ENCODE peak calls at places on chromosomes 13 and 19, in ten cellular contexts. A, F, N, I, G, K, L, H, S and T are unnamed samples. For H3K36me3, the result is how much of the 10 kb centered on the place peaks cover.

GRCh38 chr19:36421749-36422481 is 3.5 kb upstream of the ZFP82 start:
- DNase-seq in A (no peak), F (no peak), N (no peak), I (no peak), G (no peak), K (no peak), L (no peak), H (no peak), S (no peak), T (no peak)

GRCh38 chr19:10748924-10749434 is 31.1 kb downstream of the DNM2 start:
- DNase-seq in A (no peak), F (no peak), N (peak), I (no peak), G (peak), K (no peak), L (peak), H (peak), S (no peak), T (peak)

GRCh38 chr19:7595466-7596133 is at the start of gene CAMSAP3:
- DNase-seq in A (peak), F (no peak), N (peak), I (no peak), G (no peak), K (peak), L (peak), H (peak), S (no peak), T (no peak)

GRCh38 chr13:50290186-50290585 is 274.9 kb downstream of the KCNRG start:
- DNase-seq in A (no peak), F (no peak), N (no peak), I (no peak), G (no peak), K (no peak), L (no peak), H (no peak), S (no peak), T (no peak)

GRCh38 chr19:17209126-17210036 is 5.8 kb upstream of the USE1 start:
- DNase-seq in A (peak), F (no peak), N (peak), I (no peak), G (no peak), K (peak), L (peak), H (peak), S (no peak), T (no peak)

GRCh38 chr19:35663981-35664380 is 2.3 kb upstream of the UPK1A start:
- DNase-seq in A (no peak), F (no peak), N (no peak), I (no peak), G (no peak), K (no peak), L (no peak), H (no peak), S (no peak), T (no peak)

GRCh38 chr13:74794147-74794546 is 659.9 kb upstream of the KLF12 start:
- DNase-seq in A (no peak), F (no peak), N (no peak), I (no peak), G (no peak), K (no peak), L (no peak), H (no peak), S (no peak), T (no peak)

GRCh38 chr13:94073006-94073744 is 406.3 kb downstream of the DCT start:
- DNase-seq in A (peak), F (no peak), N (no peak), I (no peak), G (no peak), K (no peak), L (no peak), H (no peak), S (no peak), T (no peak)

GRCh38 chr13:25112856-25113255 is 16.9 kb downstream of the PABPC3 start:
- DNase-seq in A (no peak), F (no peak), N (no peak), I (no peak), G (no peak), K (no peak), L (no peak), H (no peak), S (peak), T (no peak)

DNA sequence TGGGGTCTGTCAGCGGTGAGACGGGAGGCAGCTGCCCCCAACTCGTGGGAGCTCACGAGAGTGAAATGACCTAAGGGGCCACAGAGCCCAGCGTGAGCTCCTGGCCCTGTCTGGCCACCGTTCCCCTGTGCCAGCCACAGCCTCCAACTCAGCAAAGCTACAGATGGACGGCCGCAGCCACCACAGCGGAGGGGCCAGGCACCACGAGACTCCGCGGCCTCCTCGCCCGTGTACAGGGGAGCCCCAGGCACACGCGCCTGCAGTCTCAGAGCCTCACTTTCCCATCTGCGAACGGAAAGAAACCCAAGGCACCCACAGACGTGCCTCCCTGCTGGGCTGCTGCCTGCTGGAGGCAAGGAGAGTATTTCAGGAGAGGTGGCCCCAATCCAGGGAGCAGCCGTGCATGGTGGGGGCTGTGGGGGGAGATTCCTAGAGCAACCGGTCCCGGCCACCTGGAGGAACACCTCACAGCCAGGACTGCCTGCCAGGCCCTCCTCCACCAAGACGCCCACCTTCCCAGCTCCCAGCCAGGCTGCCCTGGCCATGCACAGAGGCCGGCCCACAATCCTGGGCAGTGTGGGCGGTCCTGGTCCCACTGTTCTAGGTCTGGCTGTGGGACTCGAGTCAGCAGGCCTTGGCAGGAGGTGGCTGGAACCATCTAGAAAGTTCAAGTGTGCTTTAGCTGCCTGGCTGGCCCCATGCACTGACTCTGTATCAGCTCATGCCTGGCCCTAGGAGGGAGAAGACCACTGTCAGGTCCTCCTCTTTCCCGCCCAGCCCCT is 1.9 kb downstream of the MKNK2 start:
- DNase-seq in A (no peak), F (no peak), N (peak), I (no peak), G (no peak), K (peak), L (peak), H (no peak), S (no peak), T (no peak)
- H3K27ac ChIP-seq in A (peak), F (peak), N (peak), I (peak), G (peak), K (no peak), L (peak), H (peak), S (peak), T (peak)

GRCh38 chr19:42466521-42467436 is 24.0 kb upstream of the CXCL17 start:
- DNase-seq in A (no peak), F (no peak), N (no peak), I (no peak), G (no peak), K (no peak), L (no peak), H (no peak), S (no peak), T (no peak)

GRCh38 chr19:42468273-42468796 is 25.6 kb upstream of the CXCL17 start:
- DNase-seq in A (no peak), F (no peak), N (peak), I (no peak), G (no peak), K (no peak), L (peak), H (no peak), S (no peak), T (no peak)

GRCh38 chr19:42469311-42470239 is 26.8 kb upstream of the CXCL17 start:
- DNase-seq in A (no peak), F (no peak), N (no peak), I (no peak), G (no peak), K (no peak), L (no peak), H (no peak), S (no peak), T (no peak)

GRCh38 chr19:42467437-42467760 is 24.7 kb upstream of the CXCL17 start:
- DNase-seq in A (no peak), F (no peak), N (no peak), I (no peak), G (no peak), K (no peak), L (no peak), H (no peak), S (no peak), T (no peak)

DNA sequence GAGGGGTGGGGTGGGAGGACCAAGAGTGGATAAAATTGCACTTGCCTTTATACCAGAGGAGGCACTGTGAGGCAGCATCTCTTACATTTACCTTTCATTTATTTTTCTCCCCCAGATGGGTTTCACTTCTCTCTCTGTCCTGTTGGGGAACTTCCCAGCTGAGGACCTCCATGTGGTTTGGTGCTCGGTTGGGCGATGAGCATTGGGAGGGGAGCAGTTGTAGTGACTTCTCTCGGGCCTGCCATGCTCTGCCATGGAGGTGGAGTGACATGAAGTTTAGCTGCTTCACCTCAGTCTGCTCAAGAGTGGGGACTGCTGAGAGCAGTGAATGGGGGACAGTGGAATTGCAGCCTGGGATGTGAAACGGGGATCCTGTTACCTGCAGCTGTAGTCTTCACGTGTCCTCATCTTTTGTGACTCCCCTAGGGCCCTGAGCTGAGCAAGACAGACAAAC is 23.1 kb upstream of the CXCL17 start:
- DNase-seq in A (no peak), F (no peak), N (peak), I (no peak), G (no peak), K (no peak), L (no peak), H (no peak), S (no peak), T (no peak)
- TF ChIP-seq CTCF in A (no peak), F (no peak), N (no peak), I (no peak), G (no peak), K (no peak), L (no peak), H (no peak), S (no peak), T (no peak)

GRCh38 chr13:109154546-109154945 is 525.1 kb downstream of the MYO16 start:
- DNase-seq in A (no peak), F (no peak), N (no peak), I (no peak), G (no peak), K (no peak), L (no peak), H (no peak), S (no peak), T (no peak)
- H3K36me3 ChIP-seq in A (under half), F (under half), N (under half), I (under half), G (under half), K (under half), L (under half), H (under half), S (under half), T (under half)

DNA sequence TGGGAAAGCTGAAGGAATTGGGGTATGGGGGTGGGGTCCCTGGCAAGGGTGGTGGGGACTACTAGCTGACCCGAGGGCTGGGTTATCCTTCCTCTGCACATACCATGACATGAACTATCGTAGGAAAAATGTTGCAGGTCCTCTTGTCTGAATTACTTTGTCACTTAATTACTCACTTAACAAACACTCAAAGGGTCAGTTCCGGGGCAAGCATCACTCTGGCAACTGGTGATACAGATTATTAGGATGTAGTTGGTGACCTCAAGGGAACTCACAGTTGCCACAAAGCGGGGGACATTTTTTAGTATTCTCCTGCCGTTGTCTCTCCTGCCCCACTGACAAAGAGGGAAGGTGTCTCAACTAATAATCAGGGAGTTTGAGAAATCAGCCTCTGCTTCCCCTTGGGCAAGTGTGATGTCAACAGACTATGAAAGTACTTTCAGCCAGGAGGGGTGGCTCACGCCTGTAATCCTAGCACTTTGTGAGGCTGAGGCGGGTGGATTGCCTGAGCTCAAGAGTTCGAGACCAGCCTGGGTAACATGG is 10.4 kb downstream of the DNAJB1 start:
- DNase-seq in A (peak), F (no peak), N (no peak), I (no peak), G (no peak), K (no peak), L (peak), H (no peak), S (no peak), T (no peak)
- H3K27ac ChIP-seq in A (no peak), F (peak), N (peak), I (no peak), G (no peak), K (no peak), L (peak), H (no peak), S (no peak), T (peak)

DNA sequence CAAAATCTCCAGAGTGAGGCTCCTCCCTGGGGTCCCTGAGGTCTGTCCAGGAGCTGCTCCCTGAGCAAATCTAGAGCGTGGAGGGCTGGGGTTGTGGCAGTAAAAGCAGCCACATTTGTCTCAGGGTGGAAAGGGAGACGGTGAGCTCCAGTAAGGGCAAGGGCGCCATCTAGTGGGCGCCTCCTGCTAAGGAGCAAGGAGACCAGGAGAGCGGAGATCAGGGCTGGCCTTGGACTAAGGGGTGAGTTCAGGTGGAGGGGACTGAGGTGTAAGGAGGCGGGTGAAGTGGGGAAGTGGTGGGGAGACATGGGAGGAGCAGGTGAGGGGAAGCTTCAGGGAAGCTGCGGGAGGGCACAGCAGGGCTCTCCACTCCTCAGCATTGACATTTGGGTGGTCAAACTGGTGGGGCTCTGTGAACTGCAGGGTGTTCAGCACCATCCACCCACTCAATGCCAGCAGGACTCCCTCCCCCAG is 5.3 kb upstream of the CEACAM21 start:
- DNase-seq in A (peak), F (peak), N (peak), I (peak), G (peak), K (peak), L (peak), H (peak), S (peak), T (peak)
- TF ChIP-seq CTCF in A (peak), F (peak), N (peak), I (peak), G (peak), K (peak), L (peak), H (peak), S (peak), T (peak)

GRCh38 chr19:19504754-19505668 is 10.3 kb downstream of the TSSK6 start:
- DNase-seq in A (no peak), F (no peak), N (no peak), I (no peak), G (no peak), K (no peak), L (no peak), H (no peak), S (no peak), T (no peak)
- H3K36me3 ChIP-seq in A (under half), F (half or more), N (under half), I (under half), G (half or more), K (under half), L (under half), H (under half), S (under half), T (under half)

DNA sequence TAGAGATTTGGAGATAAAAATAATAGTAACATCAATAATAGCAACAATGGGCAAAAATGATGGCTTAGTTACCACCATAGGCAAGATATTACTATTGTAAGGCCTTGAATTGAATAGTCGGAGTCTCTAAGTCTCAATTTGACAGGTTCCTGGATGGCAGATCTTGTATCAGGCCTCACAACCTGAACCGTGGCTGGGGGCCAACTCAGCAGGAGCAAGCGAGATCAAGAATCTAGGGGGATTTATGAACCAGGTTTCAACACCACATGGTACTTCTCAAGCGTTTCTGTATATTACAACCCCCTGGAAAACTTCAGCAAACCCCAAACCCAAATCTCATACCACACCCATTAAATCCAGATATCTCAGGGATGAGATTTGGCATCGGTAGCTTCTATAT is 573.8 kb downstream of the LIG4 start:
- DNase-seq in A (no peak), F (no peak), N (no peak), I (no peak), G (no peak), K (no peak), L (no peak), H (no peak), S (no peak), T (no peak)
- H3K27ac ChIP-seq in A (no peak), F (no peak), N (no peak), I (no peak), G (no peak), K (no peak), L (no peak), H (no peak), S (no peak), T (no peak)

DNA sequence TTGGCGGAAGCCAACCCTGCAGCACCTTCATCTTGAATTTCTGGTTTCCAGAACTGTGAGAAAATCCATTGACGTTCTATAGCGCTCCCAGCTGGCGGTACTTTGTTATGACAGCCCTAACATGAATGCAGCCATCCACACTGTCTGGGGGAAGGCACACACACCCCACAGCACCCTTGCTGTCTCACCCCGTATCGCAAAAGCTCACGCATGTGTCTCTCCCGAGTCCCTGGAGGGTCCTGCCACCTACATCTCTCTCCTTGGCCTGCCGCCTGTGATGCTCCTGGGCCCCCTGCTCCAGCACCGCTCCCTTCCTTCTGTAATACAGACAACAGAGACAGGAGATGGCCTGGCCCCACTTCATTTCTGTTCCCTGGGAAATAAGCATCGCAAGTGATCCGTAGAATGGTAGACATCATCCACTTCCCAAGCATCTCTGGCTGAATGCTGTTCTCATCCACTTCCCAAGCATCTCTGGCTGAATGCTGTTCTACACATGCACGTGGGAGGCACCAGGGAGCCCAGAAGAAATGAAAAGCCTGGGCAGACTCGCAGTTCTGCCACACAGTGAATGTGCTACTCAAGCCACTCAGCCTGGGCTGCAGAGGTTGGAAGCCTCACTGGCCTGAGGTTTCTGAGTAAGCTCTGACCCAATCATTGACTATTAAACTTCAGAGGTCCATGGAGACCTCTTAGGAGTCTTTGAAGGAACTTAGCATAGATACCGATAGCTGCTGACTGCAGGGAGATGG is 29.6 kb downstream of the EPN1 start:
- DNase-seq in A (no peak), F (no peak), N (no peak), I (no peak), G (no peak), K (no peak), L (no peak), H (no peak), S (no peak), T (no peak)
- TF ChIP-seq CTCF in A (no peak), F (no peak), N (no peak), I (no peak), G (no peak), K (no peak), L (no peak), H (no peak), S (no peak), T (no peak)

GRCh38 chr19:5618591-5618990 is 4.0 kb downstream of the SAFB2 start:
- DNase-seq in A (no peak), F (no peak), N (no peak), I (no peak), G (no peak), K (no peak), L (no peak), H (no peak), S (no peak), T (no peak)
- H3K36me3 ChIP-seq in A (under half), F (under half), N (under half), I (under half), G (half or more), K (under half), L (under half), H (under half), S (under half), T (under half)